ENCODE peak calls at places on chromosomes 16 and 17, in five cellular contexts. B is PC-3, P is OCI-LY7, Z is HCT116, W is SK-N-SH. Y is an unnamed sample.

GRCh38 chr17:42403150-42403549 is 14.9 kb upstream of the STAT3 start:
- DNase-seq in W (peak), Z (no peak), P (peak), B (no peak), Y (peak)

GRCh38 chr17:30323895-30324319 is 9.9 kb downstream of the TMIGD1 start:
- DNase-seq in Z (peak), B (peak), P (peak), W (no peak), Y (no peak)

GRCh38 chr16:73050115-73051099 is 2.5 kb upstream of the ZFHX3 start:
- DNase-seq in Z (no peak), W (peak), B (no peak), P (no peak), Y (no peak)

GRCh38 chr16:67672739-67673662 is 6.4 kb downstream of the C16orf86 start:
- DNase-seq in Z (peak), B (peak), P (peak), W (peak), Y (peak)

GRCh38 chr16:77402118-77402517 is 32.7 kb downstream of the ADAMTS18 start:
- DNase-seq in W (no peak), P (no peak), Z (no peak), B (no peak), Y (no peak)

GRCh38 chr16:11407047-11407982 is 62.1 kb downstream of the RMI2 start:
- DNase-seq in W (peak), P (peak), B (peak), Z (peak), Y (peak)

GRCh38 chr16:83925957-83926725 is 26.9 kb upstream of the OSGIN1 start:
- DNase-seq in P (no peak), Z (no peak), W (peak), B (no peak), Y (no peak)

GRCh38 chr16:4917117-4917516 is 19.8 kb downstream of the PPL start:
- DNase-seq in P (no peak), W (no peak), Z (no peak), B (peak), Y (no peak)

GRCh38 chr17:75878174-75878998 is at the start of gene TRIM47:
- DNase-seq in Z (no peak), W (peak), P (no peak), B (peak), Y (peak)

GRCh38 chr16:50304467-50305440 is 38.4 kb downstream of the ADCY7 start:
- DNase-seq in Z (no peak), W (peak), B (no peak), P (no peak), Y (no peak)

GRCh38 chr17:8365143-8365542 is 11.4 kb downstream of the KRABD2 start:
- DNase-seq in W (no peak), Z (no peak), P (no peak), B (peak), Y (no peak)

GRCh38 chr16:24978370-24978914 is 36.7 kb downstream of the ARHGAP17 start:
- DNase-seq in B (no peak), W (no peak), P (peak), Z (no peak), Y (no peak)

GRCh38 chr17:57448288-57449283 is 192.3 kb downstream of the MSI2 start:
- DNase-seq in B (no peak), Z (no peak), W (no peak), P (no peak), Y (no peak)

GRCh38 chr17:16975744-16976625 is 4.1 kb upstream of the TNFRSF13B start:
- DNase-seq in B (peak), P (peak), Z (no peak), W (no peak), Y (no peak)

GRCh38 chr17:71423871-71424546 is 696.8 kb upstream of the SOX9 start:
- DNase-seq in P (peak), W (no peak), Z (peak), B (peak), Y (peak)

GRCh38 chr16:77374384-77374783 is 60.5 kb downstream of the ADAMTS18 start:
- DNase-seq in Z (no peak), P (no peak), B (peak), W (no peak), Y (peak)

GRCh38 chr16:66953462-66954096 is 7.5 kb upstream of the CES3 start:
- DNase-seq in W (no peak), B (no peak), Z (no peak), P (no peak), Y (no peak)

GRCh38 chr17:10149573-10150399 is 48.6 kb downstream of the GAS7 start:
- DNase-seq in Z (peak), W (no peak), P (no peak), B (peak), Y (no peak)

GRCh38 chr17:38982858-38983746 is 15.9 kb upstream of the FBXO47 start:
- DNase-seq in Z (peak), P (peak), W (peak), B (peak), Y (peak)

DNA sequence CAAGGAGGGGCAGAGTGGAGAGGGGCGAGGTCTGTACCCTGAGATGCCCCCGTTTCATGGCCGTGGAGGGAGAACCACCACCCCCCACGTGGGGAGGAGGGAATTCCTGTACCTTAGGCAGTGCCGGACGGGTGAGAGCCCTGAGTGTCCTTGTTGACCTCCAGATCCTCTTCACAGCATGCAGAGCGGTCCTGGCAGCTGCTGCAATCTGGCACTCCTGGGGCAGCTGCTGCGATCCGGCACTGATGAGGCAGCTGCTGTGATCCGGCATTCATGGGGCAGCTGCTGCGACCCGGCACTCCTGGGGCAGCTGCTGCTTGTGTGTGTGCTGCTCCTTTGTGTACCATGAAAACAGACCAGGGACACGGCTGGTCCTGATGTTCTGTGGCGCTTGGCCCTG is 12.7 kb downstream of the ZNF778 start:
- DNase-seq in Z (no peak), B (no peak), P (no peak), W (no peak), Y (no peak)
- TF ChIP-seq EZH2phosphoT487 in Z (no peak), B (no peak), P (no peak), W (no peak), Y (no peak)

DNA sequence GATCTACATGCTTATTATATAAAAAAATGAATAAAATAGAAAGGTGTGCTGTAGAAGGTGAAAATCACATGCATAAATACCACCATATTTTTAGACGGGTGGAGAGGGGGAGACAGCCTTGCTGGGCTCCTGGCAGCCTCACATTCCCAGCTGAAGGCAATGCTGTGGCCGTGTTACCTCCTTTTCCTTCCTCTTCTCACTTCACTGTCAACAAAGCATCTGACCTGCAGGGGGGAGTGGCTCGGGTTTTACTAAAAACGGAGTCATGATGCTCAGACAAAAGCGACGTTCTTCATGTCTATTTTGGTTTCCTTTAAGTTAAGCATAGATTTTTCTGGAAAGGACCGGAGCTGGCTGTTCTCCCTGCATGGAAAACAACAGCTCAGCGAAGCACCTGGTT is 5.6 kb upstream of the RPTOR start:
- DNase-seq in B (no peak), P (peak), W (no peak), Z (no peak), Y (peak)
- TF ChIP-seq EZH2phosphoT487 in B (no peak), P (no peak), W (no peak), Z (no peak), Y (no peak)

GRCh38 chr17:63999680-64000531 is 1.8 kb downstream of the PRR29 start:
- DNase-seq in B (no peak), W (peak), Z (no peak), P (no peak), Y (no peak)
- TF ChIP-seq EZH2phosphoT487 in B (no peak), W (no peak), Z (no peak), P (no peak), Y (no peak)

DNA sequence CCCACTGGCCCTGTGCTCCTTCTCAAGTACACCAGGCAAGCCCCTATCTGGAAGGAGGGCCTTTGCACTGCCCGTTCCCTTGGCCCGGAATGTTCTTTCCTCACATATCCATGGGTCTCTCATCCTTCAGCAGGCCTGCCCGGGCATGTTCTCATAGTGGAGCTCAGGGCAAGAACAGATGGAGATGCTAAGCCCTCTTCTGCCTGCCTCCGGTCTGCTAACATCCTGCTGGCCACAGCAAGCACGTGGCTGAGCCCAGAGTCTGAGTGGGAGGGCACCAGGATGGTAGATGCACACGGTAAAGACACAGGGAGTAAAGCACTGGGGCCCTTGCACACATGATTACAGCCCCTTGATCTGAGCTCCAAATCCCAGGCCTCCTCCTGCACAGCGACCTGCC is 19.8 kb upstream of the ANKRD40CL start:
- DNase-seq in W (no peak), Z (no peak), P (no peak), B (no peak), Y (no peak)
- TF ChIP-seq EZH2phosphoT487 in W (no peak), Z (no peak), P (no peak), B (no peak), Y (no peak)

DNA sequence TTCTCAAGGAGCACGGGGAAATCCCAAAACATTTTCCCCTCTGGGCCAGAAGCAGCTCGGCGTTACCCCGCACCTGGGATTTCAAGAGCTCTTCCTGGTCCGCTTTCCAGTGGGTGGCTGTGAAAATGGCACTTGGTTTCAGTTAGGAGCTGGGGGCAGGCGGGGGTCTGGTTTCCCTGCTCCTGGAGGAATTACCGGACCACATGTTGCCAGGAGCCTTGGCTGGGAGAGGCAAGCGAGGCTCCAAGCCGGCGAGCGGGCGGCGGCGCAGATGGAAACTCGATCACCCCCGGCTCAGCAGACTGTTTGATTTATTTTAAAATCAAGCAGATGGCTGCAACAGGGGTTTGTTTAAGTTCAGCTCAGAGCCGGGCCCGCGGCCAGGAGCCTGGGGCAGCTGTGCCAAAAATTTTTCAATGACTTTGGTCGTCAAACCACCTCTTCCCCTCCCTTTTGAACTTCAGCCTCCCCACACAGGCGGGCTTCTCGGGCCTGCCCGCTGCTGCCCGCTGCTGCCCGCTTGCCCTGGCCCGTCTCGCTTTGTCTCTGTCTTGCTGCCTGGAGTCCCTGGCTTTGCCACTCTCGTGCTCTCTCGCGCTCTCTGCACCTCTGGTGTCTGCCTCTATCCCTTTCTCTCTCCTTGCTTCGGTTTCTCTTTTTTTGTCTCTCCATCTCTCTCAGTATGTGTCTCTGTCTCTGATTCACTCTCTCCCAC is 108.0 kb upstream of the CIBAR2 start:
- DNase-seq in W (peak), Z (no peak), B (peak), P (no peak), Y (no peak)
- TF ChIP-seq EZH2phosphoT487 in W (no peak), Z (no peak), B (no peak), P (no peak), Y (no peak)

GRCh38 chr16:13084331-13084730 is 182.9 kb downstream of the SHISA9 start:
- DNase-seq in P (no peak), B (no peak), W (no peak), Z (no peak), Y (no peak)

GRCh38 chr16:13077816-13078215 is 176.4 kb downstream of the SHISA9 start:
- DNase-seq in B (no peak), P (no peak), W (no peak), Z (no peak), Y (no peak)

GRCh38 chr16:13081825-13082224 is 180.4 kb downstream of the SHISA9 start:
- DNase-seq in Z (no peak), W (no peak), B (no peak), P (no peak), Y (no peak)

DNA sequence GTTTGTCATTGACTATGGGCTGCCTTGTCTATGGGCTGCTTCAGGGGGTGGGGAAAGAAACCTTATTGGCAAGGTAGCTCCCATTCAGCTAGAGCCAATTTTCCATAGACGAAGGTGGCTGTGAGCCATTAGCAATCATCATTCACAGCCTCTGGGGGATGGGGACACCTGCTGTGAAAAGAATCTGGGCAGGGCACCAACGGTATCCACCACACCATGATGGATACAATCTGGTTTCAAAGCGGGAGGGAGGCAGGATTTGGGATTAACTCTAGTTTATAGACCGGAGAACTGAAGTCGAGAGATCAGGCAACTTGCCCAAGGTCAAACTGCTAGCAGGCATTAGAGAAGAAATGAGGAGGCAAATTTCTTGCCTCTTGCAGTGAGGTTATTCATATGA is 182.3 kb downstream of the SHISA9 start:
- DNase-seq in W (no peak), P (no peak), B (no peak), Z (no peak), Y (no peak)
- TF ChIP-seq EZH2phosphoT487 in W (no peak), P (no peak), B (no peak), Z (no peak), Y (no peak)

Y was measured in GM23338.